ENCODE peak calls at places on chromosome 2, in seven cellular contexts. One of them, this sample, is unnamed.

GRCh38 chr2:10282621-10283105 is 20.0 kb upstream of the HPCAL1 start:
- DNase-seq in DND-41: no peak
- DNase-seq in fibroblast of lung: peak; percentile 23
- DNase-seq in endodermal cell: no peak
- DNase-seq in neuronal stem cell: no peak
- DNase-seq in H9: no peak
- DNase-seq in SK-N-SH: no peak
- DNase-seq in this sample: no peak

GRCh38 chr2:219662566-219662965 is 35.1 kb downstream of the SLC4A3 start:
- DNase-seq in DND-41: no peak
- DNase-seq in fibroblast of lung: no peak
- DNase-seq in endodermal cell: peak; percentile 68
- DNase-seq in neuronal stem cell: no peak
- DNase-seq in H9: peak; percentile 58
- DNase-seq in SK-N-SH: no peak
- DNase-seq in this sample: peak; percentile 63

GRCh38 chr2:46866770-46867246 is 48.8 kb downstream of the MCFD2 start:
- DNase-seq in DND-41: no peak
- DNase-seq in fibroblast of lung: no peak
- DNase-seq in endodermal cell: no peak
- DNase-seq in neuronal stem cell: no peak
- DNase-seq in H9: no peak
- DNase-seq in SK-N-SH: no peak
- DNase-seq in this sample: no peak

GRCh38 chr2:231554748-231555545 is 24.7 kb upstream of the NMUR1 start:
- DNase-seq in DND-41: peak; percentile 39
- DNase-seq in fibroblast of lung: peak; percentile 45
- DNase-seq in endodermal cell: no peak
- DNase-seq in neuronal stem cell: no peak
- DNase-seq in H9: no peak
- DNase-seq in SK-N-SH: no peak
- DNase-seq in this sample: no peak

GRCh38 chr2:95539836-95540235 is 52.0 kb upstream of the TRIM43 start:
- DNase-seq in DND-41: no peak
- DNase-seq in fibroblast of lung: no peak
- DNase-seq in endodermal cell: no peak
- DNase-seq in neuronal stem cell: no peak
- DNase-seq in H9: no peak
- DNase-seq in SK-N-SH: no peak
- DNase-seq in this sample: no peak

GRCh38 chr2:202529389-202529788 is 105.4 kb upstream of the FAM117B start:
- DNase-seq in DND-41: no peak
- DNase-seq in fibroblast of lung: peak; percentile 86
- DNase-seq in endodermal cell: no peak
- DNase-seq in neuronal stem cell: no peak
- DNase-seq in H9: no peak
- DNase-seq in SK-N-SH: no peak
- DNase-seq in this sample: no peak

GRCh38 chr2:63581266-63581961 is 6.9 kb downstream of the WDPCP start:
- DNase-seq in DND-41: no peak
- DNase-seq in fibroblast of lung: peak; percentile 17
- DNase-seq in endodermal cell: no peak
- DNase-seq in neuronal stem cell: no peak
- DNase-seq in H9: no peak
- DNase-seq in SK-N-SH: no peak
- DNase-seq in this sample: no peak

GRCh38 chr2:161004379-161004778 is 155.8 kb upstream of the TANK start:
- DNase-seq in DND-41: no peak
- DNase-seq in fibroblast of lung: peak; percentile 42
- DNase-seq in endodermal cell: no peak
- DNase-seq in neuronal stem cell: no peak
- DNase-seq in H9: no peak
- DNase-seq in SK-N-SH: peak; percentile 28
- DNase-seq in this sample: no peak

GRCh38 chr2:20494246-20494645 is 47.4 kb downstream of the RHOB start:
- DNase-seq in DND-41: no peak
- DNase-seq in fibroblast of lung: peak; percentile 39
- DNase-seq in endodermal cell: no peak
- DNase-seq in neuronal stem cell: no peak
- DNase-seq in H9: no peak
- DNase-seq in SK-N-SH: no peak
- DNase-seq in this sample: no peak

GRCh38 chr2:65846984-65847383 is 414.6 kb upstream of the SPRED2 start:
- DNase-seq in DND-41: no peak
- DNase-seq in fibroblast of lung: no peak
- DNase-seq in endodermal cell: no peak
- DNase-seq in neuronal stem cell: no peak
- DNase-seq in H9: no peak
- DNase-seq in SK-N-SH: no peak
- DNase-seq in this sample: no peak

GRCh38 chr2:108893277-108893676 is 95.7 kb downstream of the EDAR start:
- DNase-seq in DND-41: no peak
- DNase-seq in fibroblast of lung: no peak
- DNase-seq in endodermal cell: no peak
- DNase-seq in neuronal stem cell: no peak
- DNase-seq in H9: no peak
- DNase-seq in SK-N-SH: no peak
- DNase-seq in this sample: no peak

GRCh38 chr2:144890828-144891227 is 370.9 kb upstream of the ZEB2 start:
- DNase-seq in DND-41: no peak
- DNase-seq in fibroblast of lung: peak; percentile 56
- DNase-seq in endodermal cell: peak; percentile 44
- DNase-seq in neuronal stem cell: no peak
- DNase-seq in H9: no peak
- DNase-seq in SK-N-SH: peak; percentile 11
- DNase-seq in this sample: no peak

GRCh38 chr2:66957198-66957597 is 439.9 kb upstream of the ETAA1 start:
- DNase-seq in DND-41: no peak
- DNase-seq in fibroblast of lung: peak; percentile 74
- DNase-seq in endodermal cell: no peak
- DNase-seq in neuronal stem cell: no peak
- DNase-seq in H9: no peak
- DNase-seq in SK-N-SH: no peak
- DNase-seq in this sample: no peak

GRCh38 chr2:9087151-9087681 is 83.7 kb upstream of the MBOAT2 start:
- DNase-seq in DND-41: no peak
- DNase-seq in fibroblast of lung: no peak
- DNase-seq in endodermal cell: no peak
- DNase-seq in neuronal stem cell: no peak
- DNase-seq in H9: no peak
- DNase-seq in SK-N-SH: no peak
- DNase-seq in this sample: no peak
- H3K9ac ChIP-seq in DND-41: no peak overlapping the region
- H3K9ac ChIP-seq in fibroblast of lung: no peak overlapping the region
- H3K9ac ChIP-seq in endodermal cell: no peak overlapping the region
- H3K9ac ChIP-seq in neuronal stem cell: no peak overlapping the region
- H3K9ac ChIP-seq in H9: no peak overlapping the region
- H3K9ac ChIP-seq in SK-N-SH: peak overlapping the region; percentile 3
- H3K9ac ChIP-seq in this sample: no peak overlapping the region

GRCh38 chr2:103435010-103435409 is 673.2 kb downstream of the TMEM182 start:
- DNase-seq in DND-41: no peak
- DNase-seq in fibroblast of lung: no peak
- DNase-seq in endodermal cell: no peak
- DNase-seq in neuronal stem cell: no peak
- DNase-seq in H9: no peak
- DNase-seq in SK-N-SH: no peak
- DNase-seq in this sample: no peak
- H3K4me1 ChIP-seq in DND-41: no peaks in the 10 kb centered on the region
- H3K4me1 ChIP-seq in fibroblast of lung: no peaks in the 10 kb centered on the region
- H3K4me1 ChIP-seq in endodermal cell: no peaks in the 10 kb centered on the region
- H3K4me1 ChIP-seq in neuronal stem cell: no peaks in the 10 kb centered on the region
- H3K4me1 ChIP-seq in H9: no peaks in the 10 kb centered on the region
- H3K4me1 ChIP-seq in SK-N-SH: no peaks in the 10 kb centered on the region
- H3K4me1 ChIP-seq in this sample: no peaks in the 10 kb centered on the region

DNA sequence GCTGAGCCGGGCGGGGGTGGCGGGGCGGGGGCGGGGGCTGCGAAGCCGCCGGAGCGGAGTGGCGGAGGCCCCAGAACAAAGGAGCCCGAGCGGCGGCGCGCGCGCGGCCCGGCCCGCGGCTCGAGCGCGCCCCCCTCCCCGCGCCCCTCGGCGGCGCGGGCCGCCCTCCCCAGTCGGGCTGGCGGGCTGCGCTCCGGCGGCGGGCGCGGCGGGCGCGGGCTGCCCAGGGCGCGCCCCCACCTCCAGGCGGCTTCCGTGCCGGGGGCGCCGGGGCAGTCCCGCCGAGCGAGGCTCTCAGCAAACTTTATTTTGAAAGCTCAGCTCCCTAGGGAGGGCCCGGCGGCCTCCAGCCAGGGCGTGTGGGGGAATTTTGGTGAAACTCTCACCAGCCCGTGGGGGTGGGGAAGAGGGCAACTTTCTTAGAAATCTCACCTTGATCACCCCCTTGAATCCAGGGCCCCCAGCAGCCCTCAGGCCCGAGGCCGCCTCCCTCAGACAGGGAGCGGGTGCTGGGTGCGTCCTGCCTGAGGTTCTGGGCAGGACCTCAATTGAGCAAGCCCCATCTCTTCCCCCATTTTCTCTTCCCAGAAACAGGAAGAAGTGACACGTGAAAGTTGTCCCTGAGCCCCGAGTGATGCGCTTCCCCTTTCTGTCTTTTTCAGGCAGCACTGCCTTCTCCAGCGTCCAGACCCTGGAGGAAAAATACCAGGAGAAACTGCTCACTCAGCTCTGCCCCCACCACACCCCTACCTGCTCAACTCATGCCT is 791 bp downstream of the TET3 start:
- DNase-seq in DND-41: peak; percentile 66
- DNase-seq in fibroblast of lung: no peak
- DNase-seq in endodermal cell: peak; percentile 63
- DNase-seq in neuronal stem cell: no peak
- DNase-seq in H9: no peak
- DNase-seq in SK-N-SH: peak; percentile 90
- DNase-seq in this sample: no peak
- H3K9ac ChIP-seq in DND-41: peak overlapping the region; percentile 86
- H3K9ac ChIP-seq in fibroblast of lung: peak overlapping the region; percentile 26
- H3K9ac ChIP-seq in endodermal cell: peak overlapping the region; percentile 66
- H3K9ac ChIP-seq in neuronal stem cell: peak overlapping the region; percentile 85
- H3K9ac ChIP-seq in H9: peak overlapping the region; percentile 20
- H3K9ac ChIP-seq in SK-N-SH: peak overlapping the region; percentile 76
- H3K9ac ChIP-seq in this sample: peak overlapping the region; percentile 72

GRCh38 chr2:75533135-75533534 is 27.6 kb downstream of the EVA1A start:
- DNase-seq in DND-41: no peak
- DNase-seq in fibroblast of lung: no peak
- DNase-seq in endodermal cell: no peak
- DNase-seq in neuronal stem cell: no peak
- DNase-seq in H9: no peak
- DNase-seq in SK-N-SH: no peak
- DNase-seq in this sample: no peak
- H3K4me1 ChIP-seq in DND-41: peaks cover 30% of the 10 kb centered on the region
- H3K4me1 ChIP-seq in fibroblast of lung: no peaks in the 10 kb centered on the region
- H3K4me1 ChIP-seq in endodermal cell: peaks cover 2% of the 10 kb centered on the region
- H3K4me1 ChIP-seq in neuronal stem cell: no peaks in the 10 kb centered on the region
- H3K4me1 ChIP-seq in H9: no peaks in the 10 kb centered on the region
- H3K4me1 ChIP-seq in SK-N-SH: peaks cover 5% of the 10 kb centered on the region
- H3K4me1 ChIP-seq in this sample: no peaks in the 10 kb centered on the region

GRCh38 chr2:172836386-172837200 is 100.9 kb downstream of the RAPGEF4 start:
- DNase-seq in DND-41: no peak
- DNase-seq in fibroblast of lung: no peak
- DNase-seq in endodermal cell: no peak
- DNase-seq in neuronal stem cell: no peak
- DNase-seq in H9: no peak
- DNase-seq in SK-N-SH: no peak
- DNase-seq in this sample: no peak
- H3K9ac ChIP-seq in DND-41: no peak overlapping the region
- H3K9ac ChIP-seq in fibroblast of lung: no peak overlapping the region
- H3K9ac ChIP-seq in endodermal cell: no peak overlapping the region
- H3K9ac ChIP-seq in neuronal stem cell: no peak overlapping the region
- H3K9ac ChIP-seq in H9: no peak overlapping the region
- H3K9ac ChIP-seq in SK-N-SH: no peak overlapping the region
- H3K9ac ChIP-seq in this sample: no peak overlapping the region

DNA sequence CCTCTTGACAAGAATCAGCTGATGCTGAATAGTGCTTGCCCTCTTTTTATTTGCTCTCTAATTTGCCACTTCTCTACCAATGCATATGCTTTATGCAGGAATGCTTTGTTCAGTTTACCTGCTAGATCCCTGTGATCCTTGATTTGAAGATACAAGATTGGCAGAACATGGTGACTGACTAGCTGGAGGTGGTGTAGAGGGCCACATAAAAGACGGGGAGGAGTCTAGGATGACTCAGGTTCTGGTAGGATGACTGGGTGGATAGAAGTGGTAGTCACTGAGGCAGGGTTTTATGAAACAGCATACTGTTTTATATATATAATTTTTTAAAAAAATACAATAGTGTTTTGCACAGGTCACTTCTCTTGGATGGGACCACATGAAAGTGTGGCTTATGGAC is 6.3 kb upstream of the ADGRF3 start:
- DNase-seq in DND-41: no peak
- DNase-seq in fibroblast of lung: peak; percentile 8
- DNase-seq in endodermal cell: no peak
- DNase-seq in neuronal stem cell: no peak
- DNase-seq in H9: no peak
- DNase-seq in SK-N-SH: no peak
- DNase-seq in this sample: no peak
- H3K4me1 ChIP-seq in DND-41: peaks cover 9% of the 10 kb centered on the region
- H3K4me1 ChIP-seq in fibroblast of lung: peaks cover 4% of the 10 kb centered on the region
- H3K4me1 ChIP-seq in endodermal cell: peaks cover 11% of the 10 kb centered on the region
- H3K4me1 ChIP-seq in neuronal stem cell: peaks cover 5% of the 10 kb centered on the region
- H3K4me1 ChIP-seq in H9: no peaks in the 10 kb centered on the region
- H3K4me1 ChIP-seq in SK-N-SH: peaks cover 4% of the 10 kb centered on the region
- H3K4me1 ChIP-seq in this sample: no peaks in the 10 kb centered on the region

This sample was measured in NT2/D1.